ENCODE peak calls at places on chromosomes 6 and 20, in six cellular contexts. One of them, this sample, is unnamed.

GRCh38 chr6:12312736-12313135 is 22.6 kb downstream of the EDN1 start:
- DNase-seq in neural crest cell: no peak
- DNase-seq in CD4-positive, CD25-positive, alpha-beta regulatory T cell: no peak
- DNase-seq in endothelial cell: no peak
- DNase-seq in NCI-H774: no peak
- DNase-seq in activated CD4-positive, alpha-beta memory T cell treated with anti-CD3 and anti-CD28 coated beads, Interleukin-2, amount 10 ng/mL, durations not matched to agents 7 days and 5 days: no peak
- DNase-seq in this sample: no peak

GRCh38 chr20:8579060-8579459 is 447.0 kb downstream of the PLCB1 start:
- DNase-seq in neural crest cell: no peak
- DNase-seq in CD4-positive, CD25-positive, alpha-beta regulatory T cell: no peak
- DNase-seq in endothelial cell: no peak
- DNase-seq in NCI-H774: no peak
- DNase-seq in activated CD4-positive, alpha-beta memory T cell treated with anti-CD3 and anti-CD28 coated beads, Interleukin-2, amount 10 ng/mL, durations not matched to agents 7 days and 5 days: no peak
- DNase-seq in this sample: no peak

GRCh38 chr6:22892452-22892851 is 323.1 kb downstream of the HDGFL1 start:
- DNase-seq in neural crest cell: no peak
- DNase-seq in CD4-positive, CD25-positive, alpha-beta regulatory T cell: no peak
- DNase-seq in endothelial cell: no peak
- DNase-seq in NCI-H774: no peak
- DNase-seq in activated CD4-positive, alpha-beta memory T cell treated with anti-CD3 and anti-CD28 coated beads, Interleukin-2, amount 10 ng/mL, durations not matched to agents 7 days and 5 days: no peak
- DNase-seq in this sample: no peak

GRCh38 chr6:137349856-137350830 is 131.0 kb upstream of the IFNGR1 start:
- DNase-seq in neural crest cell: no peak
- DNase-seq in CD4-positive, CD25-positive, alpha-beta regulatory T cell: no peak
- DNase-seq in endothelial cell: no peak
- DNase-seq in NCI-H774: no peak
- DNase-seq in activated CD4-positive, alpha-beta memory T cell treated with anti-CD3 and anti-CD28 coated beads, Interleukin-2, amount 10 ng/mL, durations not matched to agents 7 days and 5 days: no peak
- DNase-seq in this sample: no peak

GRCh38 chr6:41072836-41073202 is at the start of gene NFYA:
- DNase-seq in neural crest cell: no peak
- DNase-seq in CD4-positive, CD25-positive, alpha-beta regulatory T cell: peak
- DNase-seq in endothelial cell: peak
- DNase-seq in NCI-H774: peak
- DNase-seq in activated CD4-positive, alpha-beta memory T cell treated with anti-CD3 and anti-CD28 coated beads, Interleukin-2, amount 10 ng/mL, durations not matched to agents 7 days and 5 days: no peak
- DNase-seq in this sample: peak

GRCh38 chr20:62875419-62876355 is 14.1 kb upstream of the TCFL5 start:
- DNase-seq in neural crest cell: peak
- DNase-seq in CD4-positive, CD25-positive, alpha-beta regulatory T cell: no peak
- DNase-seq in endothelial cell: peak
- DNase-seq in NCI-H774: peak
- DNase-seq in activated CD4-positive, alpha-beta memory T cell treated with anti-CD3 and anti-CD28 coated beads, Interleukin-2, amount 10 ng/mL, durations not matched to agents 7 days and 5 days: no peak
- DNase-seq in this sample: peak

GRCh38 chr6:100307561-100307960 is 157.2 kb downstream of the SIM1 start:
- DNase-seq in neural crest cell: no peak
- DNase-seq in CD4-positive, CD25-positive, alpha-beta regulatory T cell: no peak
- DNase-seq in endothelial cell: no peak
- DNase-seq in NCI-H774: no peak
- DNase-seq in activated CD4-positive, alpha-beta memory T cell treated with anti-CD3 and anti-CD28 coated beads, Interleukin-2, amount 10 ng/mL, durations not matched to agents 7 days and 5 days: no peak
- DNase-seq in this sample: no peak

GRCh38 chr20:13791562-13792459 is 7.0 kb downstream of the NDUFAF5 start:
- DNase-seq in neural crest cell: no peak
- DNase-seq in CD4-positive, CD25-positive, alpha-beta regulatory T cell: no peak
- DNase-seq in endothelial cell: no peak
- DNase-seq in NCI-H774: no peak
- DNase-seq in activated CD4-positive, alpha-beta memory T cell treated with anti-CD3 and anti-CD28 coated beads, Interleukin-2, amount 10 ng/mL, durations not matched to agents 7 days and 5 days: no peak
- DNase-seq in this sample: no peak

GRCh38 chr6:33018904-33019303 is 9.5 kb upstream of the HLA-DOA start:
- DNase-seq in neural crest cell: no peak
- DNase-seq in CD4-positive, CD25-positive, alpha-beta regulatory T cell: no peak
- DNase-seq in endothelial cell: no peak
- DNase-seq in NCI-H774: peak
- DNase-seq in activated CD4-positive, alpha-beta memory T cell treated with anti-CD3 and anti-CD28 coated beads, Interleukin-2, amount 10 ng/mL, durations not matched to agents 7 days and 5 days: peak
- DNase-seq in this sample: no peak

GRCh38 chr6:4668271-4669179 is 107.7 kb upstream of the CDYL start:
- DNase-seq in neural crest cell: no peak
- DNase-seq in CD4-positive, CD25-positive, alpha-beta regulatory T cell: no peak
- DNase-seq in endothelial cell: no peak
- DNase-seq in NCI-H774: no peak
- DNase-seq in activated CD4-positive, alpha-beta memory T cell treated with anti-CD3 and anti-CD28 coated beads, Interleukin-2, amount 10 ng/mL, durations not matched to agents 7 days and 5 days: no peak
- DNase-seq in this sample: no peak

GRCh38 chr20:57656252-57656820 is 36.1 kb upstream of the ZBP1 start:
- DNase-seq in neural crest cell: no peak
- DNase-seq in CD4-positive, CD25-positive, alpha-beta regulatory T cell: no peak
- DNase-seq in endothelial cell: peak
- DNase-seq in NCI-H774: no peak
- DNase-seq in activated CD4-positive, alpha-beta memory T cell treated with anti-CD3 and anti-CD28 coated beads, Interleukin-2, amount 10 ng/mL, durations not matched to agents 7 days and 5 days: peak
- DNase-seq in this sample: no peak

GRCh38 chr6:41021832-41022231 is 17.2 kb downstream of the UNC5CL start:
- DNase-seq in neural crest cell: no peak
- DNase-seq in CD4-positive, CD25-positive, alpha-beta regulatory T cell: no peak
- DNase-seq in endothelial cell: no peak
- DNase-seq in NCI-H774: no peak
- DNase-seq in activated CD4-positive, alpha-beta memory T cell treated with anti-CD3 and anti-CD28 coated beads, Interleukin-2, amount 10 ng/mL, durations not matched to agents 7 days and 5 days: no peak
- DNase-seq in this sample: peak

GRCh38 chr20:35604444-35604750 is 11.2 kb upstream of the SPAG4 start:
- DNase-seq in neural crest cell: no peak
- DNase-seq in CD4-positive, CD25-positive, alpha-beta regulatory T cell: peak
- DNase-seq in endothelial cell: peak
- DNase-seq in NCI-H774: no peak
- DNase-seq in activated CD4-positive, alpha-beta memory T cell treated with anti-CD3 and anti-CD28 coated beads, Interleukin-2, amount 10 ng/mL, durations not matched to agents 7 days and 5 days: no peak
- DNase-seq in this sample: no peak

GRCh38 chr6:39362487-39362865 is 40.0 kb upstream of the KCNK16 start:
- DNase-seq in neural crest cell: no peak
- DNase-seq in CD4-positive, CD25-positive, alpha-beta regulatory T cell: no peak
- DNase-seq in endothelial cell: no peak
- DNase-seq in NCI-H774: no peak
- DNase-seq in activated CD4-positive, alpha-beta memory T cell treated with anti-CD3 and anti-CD28 coated beads, Interleukin-2, amount 10 ng/mL, durations not matched to agents 7 days and 5 days: no peak
- DNase-seq in this sample: no peak

GRCh38 chr6:147157930-147158329 is 46.3 kb upstream of the STXBP5 start:
- DNase-seq in neural crest cell: no peak
- DNase-seq in CD4-positive, CD25-positive, alpha-beta regulatory T cell: no peak
- DNase-seq in endothelial cell: no peak
- DNase-seq in NCI-H774: no peak
- DNase-seq in activated CD4-positive, alpha-beta memory T cell treated with anti-CD3 and anti-CD28 coated beads, Interleukin-2, amount 10 ng/mL, durations not matched to agents 7 days and 5 days: no peak
- DNase-seq in this sample: no peak

GRCh38 chr20:11569163-11569562 is 348.5 kb upstream of the BTBD3 start:
- DNase-seq in neural crest cell: no peak
- DNase-seq in CD4-positive, CD25-positive, alpha-beta regulatory T cell: no peak
- DNase-seq in endothelial cell: no peak
- DNase-seq in NCI-H774: no peak
- DNase-seq in activated CD4-positive, alpha-beta memory T cell treated with anti-CD3 and anti-CD28 coated beads, Interleukin-2, amount 10 ng/mL, durations not matched to agents 7 days and 5 days: no peak
- DNase-seq in this sample: no peak

GRCh38 chr6:151205971-151206600 is 33.7 kb upstream of the AKAP12 start:
- DNase-seq in neural crest cell: no peak
- DNase-seq in CD4-positive, CD25-positive, alpha-beta regulatory T cell: no peak
- DNase-seq in endothelial cell: no peak
- DNase-seq in NCI-H774: no peak
- DNase-seq in activated CD4-positive, alpha-beta memory T cell treated with anti-CD3 and anti-CD28 coated beads, Interleukin-2, amount 10 ng/mL, durations not matched to agents 7 days and 5 days: no peak
- DNase-seq in this sample: no peak

GRCh38 chr6:125947581-125947980 is 9.0 kb upstream of the HINT3 start:
- DNase-seq in neural crest cell: no peak
- DNase-seq in CD4-positive, CD25-positive, alpha-beta regulatory T cell: no peak
- DNase-seq in endothelial cell: no peak
- DNase-seq in NCI-H774: no peak
- DNase-seq in activated CD4-positive, alpha-beta memory T cell treated with anti-CD3 and anti-CD28 coated beads, Interleukin-2, amount 10 ng/mL, durations not matched to agents 7 days and 5 days: no peak
- DNase-seq in this sample: no peak

GRCh38 chr6:154343473-154344308 is 12.9 kb downstream of the IPCEF1 start:
- DNase-seq in neural crest cell: no peak
- DNase-seq in CD4-positive, CD25-positive, alpha-beta regulatory T cell: no peak
- DNase-seq in endothelial cell: no peak
- DNase-seq in NCI-H774: peak
- DNase-seq in activated CD4-positive, alpha-beta memory T cell treated with anti-CD3 and anti-CD28 coated beads, Interleukin-2, amount 10 ng/mL, durations not matched to agents 7 days and 5 days: no peak
- DNase-seq in this sample: no peak

GRCh38 chr20:18705490-18705889 is 108.1 kb upstream of the SCP2D1 start:
- DNase-seq in neural crest cell: no peak
- DNase-seq in CD4-positive, CD25-positive, alpha-beta regulatory T cell: no peak
- DNase-seq in endothelial cell: no peak
- DNase-seq in NCI-H774: no peak
- DNase-seq in activated CD4-positive, alpha-beta memory T cell treated with anti-CD3 and anti-CD28 coated beads, Interleukin-2, amount 10 ng/mL, durations not matched to agents 7 days and 5 days: no peak
- DNase-seq in this sample: no peak

GRCh38 chr20:24704899-24705298 is 235.5 kb downstream of the SYNDIG1 start:
- DNase-seq in neural crest cell: no peak
- DNase-seq in CD4-positive, CD25-positive, alpha-beta regulatory T cell: no peak
- DNase-seq in endothelial cell: no peak
- DNase-seq in NCI-H774: no peak
- DNase-seq in activated CD4-positive, alpha-beta memory T cell treated with anti-CD3 and anti-CD28 coated beads, Interleukin-2, amount 10 ng/mL, durations not matched to agents 7 days and 5 days: no peak
- DNase-seq in this sample: no peak